ENCODE peak calls at places on chromosomes 4 and X, in five cellular contexts. V is GM23338, I is GM23248, Q is MM.1S, X is PC-3. P is an unnamed sample.

GRCh38 chrX:131677655-131678628 is 134.1 kb downstream of the OR13H1 start:
- DNase-seq in X (peak; percentile 57), Q (peak; percentile 51), I (peak; percentile 41), V (peak; percentile 75), P (peak; percentile 70)

GRCh38 chr4:182478475-182478874 is 235.3 kb downstream of the TENM3 start:
- DNase-seq in I (peak; percentile 70), X (peak; percentile 68), V (peak; percentile 82), Q (peak; percentile 76), P (peak; percentile 76)

GRCh38 chrX:134459683-134460004 is 321 bp upstream of the HPRT1 start:
- DNase-seq in I (no peak), V (no peak), X (no peak), Q (no peak), P (no peak)

GRCh38 chrX:10404435-10404834 is 215.9 kb downstream of the MID1 start:
- DNase-seq in I (peak; percentile 50), X (no peak), V (no peak), Q (no peak), P (no peak)

GRCh38 chr4:72900952-72901351 is 168.6 kb downstream of the COX18 start:
- DNase-seq in I (peak; percentile 82), X (no peak), Q (no peak), V (no peak), P (no peak)

GRCh38 chr4:139633661-139634060 is 32.0 kb upstream of the MGST2 start:
- DNase-seq in I (peak; percentile 53), V (peak; percentile 64), Q (no peak), X (peak; percentile 70), P (peak; percentile 62)

GRCh38 chr4:31081375-31081774 is 361.2 kb downstream of the PCDH7 start:
- DNase-seq in V (no peak), Q (no peak), X (peak; percentile 49), I (peak; percentile 23), P (no peak)

GRCh38 chrX:74018253-74018652 is 285.7 kb upstream of the ZCCHC13 start:
- DNase-seq in I (no peak), X (no peak), Q (no peak), V (no peak), P (no peak)

GRCh38 chr4:4789462-4789861 is 70.0 kb upstream of the MSX1 start:
- DNase-seq in Q (no peak), I (no peak), X (no peak), V (no peak), P (no peak)

GRCh38 chr4:124304936-124305335 is 407.6 kb downstream of the ANKRD50 start:
- DNase-seq in V (no peak), I (no peak), Q (no peak), X (no peak), P (no peak)

GRCh38 chrX:148501121-148502066 is 977 bp downstream of the AFF2 start:
- DNase-seq in X (no peak), V (peak; percentile 72), I (no peak), Q (peak; percentile 11), P (peak; percentile 55)

GRCh38 chr4:24973471-24974251 is 57.1 kb downstream of the LGI2 start:
- DNase-seq in I (peak; percentile 64), X (peak; percentile 81), Q (no peak), V (no peak), P (no peak)

GRCh38 chrX:150933945-150934350 is 35.5 kb upstream of the CD99L2 start:
- DNase-seq in Q (no peak), I (peak; percentile 3), V (no peak), X (no peak), P (peak; percentile 23)

GRCh38 chrX:64093761-64094160 is 111.7 kb downstream of the AMER1 start:
- DNase-seq in X (peak; percentile 39), I (peak; percentile 33), V (peak; percentile 67), Q (no peak), P (peak; percentile 34)

GRCh38 chr4:157357887-157358286 is 137.4 kb downstream of the GRIA2 start:
- DNase-seq in V (no peak), I (no peak), X (no peak), Q (no peak), P (no peak)

GRCh38 chrX:47191331-47191730 is 2.3 kb upstream of the UBA1 start:
- DNase-seq in X (peak; percentile 44), I (peak; percentile 59), Q (peak; percentile 55), V (peak; percentile 32), P (peak; percentile 58)

DNA sequence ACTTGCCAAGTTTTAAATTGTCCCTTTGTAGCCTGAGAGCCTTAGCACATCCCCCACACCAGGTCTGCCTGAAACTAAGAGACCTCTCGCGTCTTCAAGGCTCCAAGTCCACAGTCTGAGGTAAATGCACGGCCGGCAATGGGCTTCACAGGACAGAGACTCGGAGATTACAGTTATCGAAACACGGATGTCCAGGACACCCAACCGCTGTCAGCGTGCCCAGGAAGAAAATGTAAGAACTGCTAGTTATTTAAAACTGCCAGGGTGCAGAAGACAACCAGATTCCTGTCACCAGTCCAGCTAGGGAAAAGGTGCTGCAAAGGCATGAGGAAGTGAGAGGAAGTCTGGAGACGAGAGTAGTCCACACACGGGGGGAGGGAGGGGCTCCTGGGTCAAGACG is 28.9 kb downstream of the ZNF827 start:
- DNase-seq in X (peak; percentile 50), I (peak; percentile 10), Q (no peak), V (no peak), P (no peak)
- H4K20me1 ChIP-seq in X (no peaks in the 10 kb centered on the region), I (no peaks in the 10 kb centered on the region), Q (no peaks in the 10 kb centered on the region), V (no peaks in the 10 kb centered on the region), P (peaks cover 11% of the 10 kb centered on the region)

GRCh38 chrX:96615448-96615847 is 69.2 kb upstream of the DIAPH2 start:
- DNase-seq in V (no peak), Q (no peak), X (no peak), I (no peak), P (no peak)

GRCh38 chrX:96611619-96612362 is 72.9 kb upstream of the DIAPH2 start:
- DNase-seq in X (no peak), V (no peak), Q (no peak), I (peak; percentile 65), P (peak; percentile 18)
- TF ChIP-seq EZH2phosphoT487 in X (no peak), V (no peak), Q (no peak), I (no peak), P (peak; percentile 62)

DNA sequence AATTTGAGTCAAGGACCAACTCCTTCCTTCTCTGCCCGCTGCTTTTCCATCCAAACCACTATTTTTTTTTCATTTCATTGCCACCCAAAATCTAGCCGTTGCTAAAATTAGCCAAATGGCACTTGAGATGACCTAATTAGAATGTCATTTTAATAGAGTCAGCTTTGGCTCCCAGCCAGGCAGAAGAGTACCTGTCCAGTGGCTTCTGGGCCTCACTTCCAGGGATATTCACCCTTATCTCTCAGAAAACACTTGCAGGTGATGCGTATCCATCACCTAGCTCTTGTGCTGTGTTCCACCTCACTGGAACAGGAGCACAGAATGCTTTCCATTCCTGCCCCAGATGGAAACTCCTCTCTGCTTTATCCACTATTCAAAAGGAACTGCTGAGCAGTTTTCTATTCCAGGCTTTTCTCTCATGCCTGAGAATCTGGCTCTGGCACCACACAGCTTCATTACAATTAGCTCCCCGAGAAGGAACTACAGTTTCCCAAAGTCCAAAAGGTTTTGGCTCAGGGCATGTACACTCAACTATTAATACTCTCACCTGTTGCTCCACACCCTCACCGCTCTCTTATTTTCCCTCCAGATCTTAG is 18.5 kb downstream of the MAGEA9B start:
- DNase-seq in I (no peak), V (no peak), X (peak; percentile 0), Q (no peak), P (no peak)
- TF ChIP-seq EZH2 in I (no peak), V (no peak), X (no peak), Q (no peak), P (no peak)

GRCh38 chr4:108115168-108115526 is 53.6 kb downstream of the LEF1 start:
- DNase-seq in Q (no peak), I (no peak), X (no peak), V (no peak), P (no peak)

GRCh38 chr4:108113229-108113628 is 55.5 kb downstream of the LEF1 start:
- DNase-seq in Q (no peak), X (no peak), V (no peak), I (no peak), P (no peak)

GRCh38 chr4:108111781-108112180 is 57.0 kb downstream of the LEF1 start:
- DNase-seq in Q (no peak), V (no peak), I (no peak), X (no peak), P (no peak)

GRCh38 chr4:108116423-108117168 is 52.1 kb downstream of the LEF1 start:
- DNase-seq in X (no peak), I (no peak), V (no peak), Q (no peak), P (no peak)

GRCh38 chr4:108114503-108114902 is 54.2 kb downstream of the LEF1 start:
- DNase-seq in I (no peak), V (peak; percentile 27), Q (no peak), X (no peak), P (peak; percentile 8)
- H4K20me1 ChIP-seq in I (no peaks in the 10 kb centered on the region), V (no peaks in the 10 kb centered on the region), Q (peaks cover 12% of the 10 kb centered on the region), X (no peaks in the 10 kb centered on the region), P (no peaks in the 10 kb centered on the region)

P was measured in neural progenitor cell.